ENCODE peak calls at places on chromosomes 6 and 20, in eight cellular contexts. Q is left colon; T is GM13976; R is B cell; G is iPS-NIHi11; Z is stomach; L is body of pancreas; K is CD4-positive, CD25-positive, alpha-beta regulatory T cell. Y is an unnamed sample.

GRCh38 chr20:58452667-58453255 is 62.4 kb downstream of the APCDD1L start:
- DNase-seq in L (no peak), G (no peak), T (no peak), K (no peak), Z (no peak), Q (no peak), R (no peak), Y (no peak)

GRCh38 chr6:122753688-122754056 is 25.8 kb upstream of the FABP7 start:
- DNase-seq in Z (no peak), G (no peak), Q (no peak), K (no peak), R (no peak), T (no peak), L (peak), Y (no peak)

GRCh38 chr20:22984611-22985010 is 50.5 kb upstream of the SSTR4 start:
- DNase-seq in T (no peak), G (no peak), L (no peak), Q (no peak), Z (no peak), R (no peak), K (no peak), Y (no peak)

GRCh38 chr6:5025911-5026819 is 22.3 kb upstream of the RPP40 start:
- DNase-seq in L (peak), K (no peak), T (no peak), Z (peak), R (no peak), Q (peak), G (peak), Y (no peak)

GRCh38 chr20:57717797-57718196 is 8.0 kb upstream of the PMEPA1 start:
- DNase-seq in T (no peak), Q (no peak), R (no peak), L (no peak), Z (no peak), K (no peak), G (no peak), Y (no peak)

GRCh38 chr20:35306931-35307517 is 14.8 kb upstream of the FAM83C start:
- DNase-seq in L (peak), G (peak), R (no peak), Q (no peak), K (no peak), T (no peak), Z (peak), Y (peak)

GRCh38 chr6:107743311-107743710 is 80.8 kb downstream of the SCML4 start:
- DNase-seq in K (no peak), R (no peak), Z (no peak), Q (no peak), L (no peak), T (no peak), G (no peak), Y (no peak)

GRCh38 chr6:153143200-153143599 is 12.1 kb upstream of the RGS17 start:
- DNase-seq in Q (no peak), K (no peak), Z (no peak), R (no peak), G (no peak), L (no peak), T (no peak), Y (no peak)

GRCh38 chr6:7978736-7979135 is 68.1 kb upstream of the TXNDC5 start:
- DNase-seq in L (no peak), Q (no peak), K (no peak), R (no peak), T (no peak), G (no peak), Z (no peak), Y (peak)

GRCh38 chr6:105164418-105164817 is 15.4 kb downstream of the POPDC3 start:
- DNase-seq in Q (no peak), T (no peak), L (no peak), R (no peak), Z (no peak), G (no peak), K (no peak), Y (no peak)

GRCh38 chr6:55388161-55388560 is 60.9 kb downstream of the GFRAL start:
- DNase-seq in L (no peak), G (no peak), Z (no peak), T (no peak), Q (no peak), R (no peak), K (no peak), Y (no peak)

GRCh38 chr6:108960601-108961000 is 112.4 kb downstream of the ARMC2 start:
- DNase-seq in T (no peak), K (no peak), L (no peak), Z (no peak), R (no peak), Q (no peak), G (no peak), Y (no peak)

Y was measured in GM12865.